ENCODE peak calls at places on chromosomes 12 and 14, in four cellular contexts. One of them, this sample, is unnamed.

GRCh38 chr12:1273051-1273450 is 282.0 kb downstream of the ERC1 start:
- DNase-seq in cardiac muscle cell: no peak
- DNase-seq in HFF-Myc: no peak
- DNase-seq in mesothelial cell of epicardium: no peak
- DNase-seq in this sample: no peak

GRCh38 chr12:40980346-40981005 is 207.6 kb upstream of the PDZRN4 start:
- DNase-seq in cardiac muscle cell: no peak
- DNase-seq in HFF-Myc: no peak
- DNase-seq in mesothelial cell of epicardium: no peak
- DNase-seq in this sample: no peak

GRCh38 chr12:119804011-119804641 is 73.0 kb downstream of the CIT start:
- DNase-seq in cardiac muscle cell: peak
- DNase-seq in HFF-Myc: peak
- DNase-seq in mesothelial cell of epicardium: peak
- DNase-seq in this sample: peak

GRCh38 chr14:30608533-30609006 is 13.5 kb upstream of the SCFD1 start:
- DNase-seq in cardiac muscle cell: no peak
- DNase-seq in HFF-Myc: no peak
- DNase-seq in mesothelial cell of epicardium: no peak
- DNase-seq in this sample: no peak

GRCh38 chr14:56881181-56881580 is 70.9 kb upstream of the OTX2 start:
- DNase-seq in cardiac muscle cell: no peak
- DNase-seq in HFF-Myc: no peak
- DNase-seq in mesothelial cell of epicardium: no peak
- DNase-seq in this sample: no peak

GRCh38 chr14:55699131-55700057 is 119.4 kb downstream of the KTN1 start:
- DNase-seq in cardiac muscle cell: no peak
- DNase-seq in HFF-Myc: peak
- DNase-seq in mesothelial cell of epicardium: no peak
- DNase-seq in this sample: no peak

GRCh38 chr12:49089831-49090773 is 4.5 kb downstream of the DHH start:
- DNase-seq in cardiac muscle cell: peak
- DNase-seq in HFF-Myc: no peak
- DNase-seq in mesothelial cell of epicardium: no peak
- DNase-seq in this sample: no peak

GRCh38 chr12:128680555-128680954 is 143.2 kb downstream of the SLC15A4 start:
- DNase-seq in cardiac muscle cell: no peak
- DNase-seq in HFF-Myc: no peak
- DNase-seq in mesothelial cell of epicardium: no peak
- DNase-seq in this sample: no peak

GRCh38 chr12:48810817-48811453 is 7.4 kb upstream of the CACNB3 start:
- DNase-seq in cardiac muscle cell: no peak
- DNase-seq in HFF-Myc: peak
- DNase-seq in mesothelial cell of epicardium: no peak
- DNase-seq in this sample: no peak

GRCh38 chr12:3553681-3554546 is 62.9 kb downstream of the PRMT8 start:
- DNase-seq in cardiac muscle cell: no peak
- DNase-seq in HFF-Myc: no peak
- DNase-seq in mesothelial cell of epicardium: no peak
- DNase-seq in this sample: no peak

GRCh38 chr12:64840949-64841717 is 16.7 kb downstream of the TBC1D30 start:
- DNase-seq in cardiac muscle cell: no peak
- DNase-seq in HFF-Myc: no peak
- DNase-seq in mesothelial cell of epicardium: no peak
- DNase-seq in this sample: no peak

DNA sequence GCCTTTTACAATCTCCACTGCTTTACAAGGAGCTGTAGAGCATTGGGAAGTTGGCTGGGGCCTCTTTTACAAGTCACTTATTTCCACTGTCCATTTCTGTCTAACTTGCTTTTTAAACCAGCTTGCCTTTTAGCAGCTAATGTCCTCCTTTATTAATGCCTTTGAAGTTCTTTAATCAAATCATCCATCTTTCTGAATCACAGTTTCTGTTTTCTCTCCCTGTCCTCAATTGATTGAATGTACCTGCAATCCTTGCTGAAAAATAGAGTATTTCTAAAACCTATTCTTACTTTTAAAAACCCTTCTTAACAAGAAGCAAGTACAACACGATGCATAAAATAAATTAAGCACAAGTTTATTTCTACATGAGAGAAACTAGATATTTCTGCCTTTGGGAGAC is 3.3 kb upstream of the ATP2A2 start:
- DNase-seq in cardiac muscle cell: no peak
- DNase-seq in HFF-Myc: no peak
- DNase-seq in mesothelial cell of epicardium: no peak
- DNase-seq in this sample: no peak
- TF ChIP-seq CTCF in cardiac muscle cell: no peak
- TF ChIP-seq CTCF in HFF-Myc: no peak
- TF ChIP-seq CTCF in mesothelial cell of epicardium: no peak
- TF ChIP-seq CTCF in this sample: no peak

DNA sequence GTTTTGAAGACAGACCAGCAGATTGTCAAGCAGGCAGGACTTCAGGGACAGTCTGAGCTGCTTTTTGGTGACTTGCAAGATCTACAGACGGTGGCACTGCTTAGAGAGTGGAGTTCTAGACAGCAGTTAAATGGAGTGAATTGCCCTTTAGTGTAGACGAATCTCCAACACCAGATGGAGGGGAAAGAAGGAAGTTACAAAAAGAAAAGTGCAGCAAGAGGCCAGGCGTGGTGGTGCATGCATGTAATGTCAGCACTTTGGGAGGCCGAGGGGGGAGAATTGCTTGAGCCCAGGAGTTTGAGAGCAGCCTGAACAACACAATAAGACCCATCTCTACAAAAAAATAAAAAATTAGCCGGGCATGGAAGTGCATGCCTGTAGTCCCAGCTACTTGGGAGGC is 8.4 kb upstream of the HHIPL1 start:
- DNase-seq in cardiac muscle cell: no peak
- DNase-seq in HFF-Myc: no peak
- DNase-seq in mesothelial cell of epicardium: no peak
- DNase-seq in this sample: no peak
- TF ChIP-seq CTCF in cardiac muscle cell: no peak
- TF ChIP-seq CTCF in HFF-Myc: no peak
- TF ChIP-seq CTCF in mesothelial cell of epicardium: no peak
- TF ChIP-seq CTCF in this sample: no peak

GRCh38 chr12:99119449-99119848 is 474.4 kb downstream of the APAF1 start:
- DNase-seq in cardiac muscle cell: no peak
- DNase-seq in HFF-Myc: no peak
- DNase-seq in mesothelial cell of epicardium: no peak
- DNase-seq in this sample: no peak

GRCh38 chr12:99121476-99121965 is 476.4 kb downstream of the APAF1 start:
- DNase-seq in cardiac muscle cell: no peak
- DNase-seq in HFF-Myc: no peak
- DNase-seq in mesothelial cell of epicardium: no peak
- DNase-seq in this sample: no peak

GRCh38 chr12:99122959-99123358 is 477.9 kb downstream of the APAF1 start:
- DNase-seq in cardiac muscle cell: no peak
- DNase-seq in HFF-Myc: no peak
- DNase-seq in mesothelial cell of epicardium: no peak
- DNase-seq in this sample: no peak

GRCh38 chr12:99122496-99122895 is 477.4 kb downstream of the APAF1 start:
- DNase-seq in cardiac muscle cell: no peak
- DNase-seq in HFF-Myc: no peak
- DNase-seq in mesothelial cell of epicardium: no peak
- DNase-seq in this sample: no peak

DNA sequence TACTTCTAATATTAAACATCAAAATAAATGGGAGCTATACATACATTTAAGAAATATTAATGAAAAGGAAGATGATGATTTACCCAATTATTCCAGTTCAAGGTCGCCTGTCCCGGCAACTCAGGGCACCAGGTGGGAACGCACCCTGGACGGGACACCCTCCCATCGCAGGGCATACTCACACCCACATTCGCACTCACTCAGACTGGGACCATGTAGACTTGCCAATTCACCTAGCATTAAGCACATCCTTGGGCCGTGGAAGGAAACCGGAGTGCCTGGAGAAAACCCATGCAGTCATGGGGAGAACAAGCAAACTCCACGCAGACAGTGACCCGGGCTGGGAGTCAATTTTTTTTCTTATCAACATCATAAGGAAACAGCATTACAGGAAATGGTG is 474.9 kb downstream of the APAF1 start:
- DNase-seq in cardiac muscle cell: no peak
- DNase-seq in HFF-Myc: no peak
- DNase-seq in mesothelial cell of epicardium: no peak
- DNase-seq in this sample: no peak
- TF ChIP-seq CTCF in cardiac muscle cell: no peak
- TF ChIP-seq CTCF in HFF-Myc: no peak
- TF ChIP-seq CTCF in mesothelial cell of epicardium: no peak
- TF ChIP-seq CTCF in this sample: no peak

GRCh38 chr12:89347325-89347829 is 4.9 kb downstream of the DUSP6 start:
- DNase-seq in cardiac muscle cell: no peak
- DNase-seq in HFF-Myc: no peak
- DNase-seq in mesothelial cell of epicardium: no peak
- DNase-seq in this sample: no peak
- TF ChIP-seq CTCF in cardiac muscle cell: no peak
- TF ChIP-seq CTCF in HFF-Myc: no peak
- TF ChIP-seq CTCF in mesothelial cell of epicardium: no peak
- TF ChIP-seq CTCF in this sample: no peak

DNA sequence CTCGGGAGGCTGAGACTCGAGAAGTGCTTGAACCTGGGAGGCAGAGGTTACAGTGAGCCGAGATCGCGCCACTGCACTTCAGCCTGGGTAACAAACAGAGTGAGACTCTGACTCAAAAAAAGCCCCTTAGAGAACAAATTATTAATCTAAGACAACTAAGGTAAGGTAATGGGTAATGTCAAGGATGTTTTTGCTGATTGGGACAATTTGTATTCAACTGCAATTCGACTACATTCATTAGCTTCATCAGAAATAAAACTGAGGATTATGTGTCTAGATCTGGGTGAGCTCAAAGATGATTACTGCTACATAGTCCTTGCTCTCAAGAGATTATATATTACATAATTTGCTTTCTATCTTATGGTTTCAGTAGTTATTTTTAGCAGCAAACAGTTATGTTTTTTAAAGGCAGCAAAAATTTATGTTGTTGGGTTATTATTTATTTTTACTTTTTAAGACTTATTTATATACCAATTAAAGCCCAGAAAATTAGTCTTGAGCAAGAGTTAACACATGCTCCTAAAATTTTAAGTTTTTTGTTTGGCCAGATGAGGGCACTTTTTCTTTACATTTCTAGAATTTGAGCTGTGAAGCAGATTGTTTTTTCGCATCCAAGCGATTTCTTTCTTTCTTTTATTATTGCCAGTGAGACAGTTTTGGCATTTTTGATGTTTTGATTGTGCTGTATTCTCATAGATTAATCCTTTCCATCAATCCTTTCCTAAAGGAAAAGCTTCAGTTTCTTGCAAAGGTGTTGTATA is 52.3 kb downstream of the PLEKHA5 start:
- DNase-seq in cardiac muscle cell: no peak
- DNase-seq in HFF-Myc: no peak
- DNase-seq in mesothelial cell of epicardium: no peak
- DNase-seq in this sample: no peak
- TF ChIP-seq CTCF in cardiac muscle cell: peak
- TF ChIP-seq CTCF in HFF-Myc: no peak
- TF ChIP-seq CTCF in mesothelial cell of epicardium: no peak
- TF ChIP-seq CTCF in this sample: peak

GRCh38 chr12:20459920-20460319 is 91.6 kb downstream of the PDE3A start:
- DNase-seq in cardiac muscle cell: no peak
- DNase-seq in HFF-Myc: no peak
- DNase-seq in mesothelial cell of epicardium: no peak
- DNase-seq in this sample: no peak
- TF ChIP-seq CTCF in cardiac muscle cell: no peak
- TF ChIP-seq CTCF in HFF-Myc: no peak
- TF ChIP-seq CTCF in mesothelial cell of epicardium: no peak
- TF ChIP-seq CTCF in this sample: no peak

GRCh38 chr12:102876883-102877282 is 40.2 kb downstream of the PAH start:
- DNase-seq in cardiac muscle cell: no peak
- DNase-seq in HFF-Myc: no peak
- DNase-seq in mesothelial cell of epicardium: no peak
- DNase-seq in this sample: no peak
- TF ChIP-seq CTCF in cardiac muscle cell: no peak
- TF ChIP-seq CTCF in HFF-Myc: peak
- TF ChIP-seq CTCF in mesothelial cell of epicardium: no peak
- TF ChIP-seq CTCF in this sample: no peak

GRCh38 chr12:95577820-95578219 is 26.5 kb upstream of the USP44 start:
- DNase-seq in cardiac muscle cell: no peak
- DNase-seq in HFF-Myc: no peak
- DNase-seq in mesothelial cell of epicardium: no peak
- DNase-seq in this sample: no peak

GRCh38 chr12:95583933-95584332 is 32.7 kb upstream of the USP44 start:
- DNase-seq in cardiac muscle cell: no peak
- DNase-seq in HFF-Myc: no peak
- DNase-seq in mesothelial cell of epicardium: no peak
- DNase-seq in this sample: no peak

GRCh38 chr12:95582230-95583058 is 31.2 kb upstream of the USP44 start:
- DNase-seq in cardiac muscle cell: peak
- DNase-seq in HFF-Myc: peak
- DNase-seq in mesothelial cell of epicardium: no peak
- DNase-seq in this sample: no peak
- TF ChIP-seq CTCF in cardiac muscle cell: peak
- TF ChIP-seq CTCF in HFF-Myc: peak
- TF ChIP-seq CTCF in mesothelial cell of epicardium: no peak
- TF ChIP-seq CTCF in this sample: peak

GRCh38 chr12:100061814-100062213 is 77.1 kb upstream of the ANKS1B start:
- DNase-seq in cardiac muscle cell: no peak
- DNase-seq in HFF-Myc: no peak
- DNase-seq in mesothelial cell of epicardium: no peak
- DNase-seq in this sample: no peak

DNA sequence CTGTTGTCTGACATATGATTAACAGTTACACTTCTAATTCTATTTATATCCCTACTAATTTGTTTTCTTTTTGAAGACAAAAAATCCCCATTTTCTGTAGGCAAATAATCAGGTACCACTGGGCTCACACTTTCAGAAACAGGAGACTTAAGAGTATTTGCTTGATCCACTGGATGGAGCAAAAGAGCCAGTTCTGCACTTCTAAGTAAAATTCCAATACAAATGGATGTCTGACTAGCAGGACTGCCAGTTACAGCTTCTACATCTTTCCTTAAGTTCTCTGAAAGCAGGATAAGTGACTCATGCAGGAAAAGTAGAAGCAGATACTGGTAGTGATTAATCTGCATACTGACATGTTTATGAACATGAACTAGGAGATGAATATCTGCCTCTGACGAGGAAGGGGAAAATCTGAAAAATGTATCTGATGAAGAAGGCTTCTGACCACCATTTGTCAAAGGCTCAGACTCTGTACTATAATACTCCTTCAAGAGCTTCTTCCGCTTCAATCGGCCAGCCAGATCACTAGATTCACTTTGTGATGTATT is 73.8 kb upstream of the ANKS1B start:
- DNase-seq in cardiac muscle cell: peak
- DNase-seq in HFF-Myc: peak
- DNase-seq in mesothelial cell of epicardium: no peak
- DNase-seq in this sample: no peak
- TF ChIP-seq CTCF in cardiac muscle cell: peak
- TF ChIP-seq CTCF in HFF-Myc: peak
- TF ChIP-seq CTCF in mesothelial cell of epicardium: no peak
- TF ChIP-seq CTCF in this sample: no peak